ENCODE peak calls at places on chromosomes 5 and 9, in five cellular contexts. L is HFFc6, V is EL, Y is NCI-H2171 treated with DMSO at 0.1 percent for 48 hours, G is progenitor cell of endocrine pancreas. R is an unnamed sample.

GRCh38 chr5:44365351-44365750 is 23.9 kb downstream of the FGF10 start:
- DNase-seq in G (no peak), L (no peak), V (no peak), Y (no peak), R (no peak)

GRCh38 chr5:103904651-103905050 is 342.1 kb upstream of the NUDT12 start:
- DNase-seq in Y (no peak), G (no peak), L (no peak), V (no peak), R (no peak)

GRCh38 chr9:591292-591691 is 250.2 kb upstream of the DMRT1 start:
- DNase-seq in L (no peak), G (no peak), Y (no peak), V (no peak), R (no peak)

GRCh38 chr5:122999947-123000563 is 36.5 kb downstream of the PPIC start:
- DNase-seq in L (no peak), Y (no peak), G (no peak), V (peak; percentile 55), R (peak; percentile 13)

GRCh38 chr9:126935630-126936029 is 21.0 kb downstream of the RALGPS1 start:
- DNase-seq in G (no peak), Y (no peak), V (no peak), L (peak; percentile 44), R (no peak)

GRCh38 chr5:135596788-135597187 is 18.0 kb upstream of the CXCL14 start:
- DNase-seq in L (no peak), V (no peak), G (no peak), Y (no peak), R (no peak)

GRCh38 chr5:173963107-173963506 is 25.9 kb upstream of the C5orf47 start:
- DNase-seq in V (peak; percentile 69), L (peak; percentile 82), Y (no peak), G (no peak), R (no peak)

GRCh38 chr9:33852216-33852826 is 35.4 kb downstream of the UBE2R2 start:
- DNase-seq in V (peak; percentile 42), Y (peak; percentile 3), G (no peak), L (peak; percentile 52), R (no peak)

GRCh38 chr5:108148715-108149139 is 233.2 kb downstream of the FBXL17 start:
- DNase-seq in Y (peak; percentile 8), V (peak; percentile 18), G (no peak), L (peak; percentile 19), R (no peak)

GRCh38 chr5:115627295-115627825 is 1.5 kb upstream of the TMED7 start:
- DNase-seq in L (no peak), G (no peak), V (no peak), Y (no peak), R (no peak)

GRCh38 chr5:113112435-113112834 is 135.8 kb downstream of the DCP2 start:
- DNase-seq in V (no peak), Y (no peak), G (no peak), L (peak; percentile 15), R (no peak)

GRCh38 chr5:124718376-124718775 is 28.1 kb downstream of the ZNF608 start:
- DNase-seq in Y (peak; percentile 70), G (no peak), V (no peak), L (no peak), R (no peak)

GRCh38 chr9:89311346-89312153 is 555 bp downstream of the CKS2 start:
- DNase-seq in L (no peak), G (peak; percentile 37), V (no peak), Y (no peak), R (no peak)

GRCh38 chr5:174765540-174765939 is 41.2 kb downstream of the MSX2 start:
- DNase-seq in Y (no peak), G (no peak), V (no peak), L (no peak), R (no peak)

GRCh38 chr9:129252937-129253819 is 75.1 kb upstream of the IER5L start:
- DNase-seq in V (no peak), Y (no peak), G (no peak), L (no peak), R (no peak)

GRCh38 chr9:114281421-114282103 is 41.3 kb upstream of the ORM1 start:
- DNase-seq in L (peak; percentile 72), Y (peak; percentile 79), V (no peak), G (no peak), R (no peak)

GRCh38 chr9:106019017-106019692 is 324.8 kb downstream of the TMEM38B start:
- DNase-seq in L (no peak), Y (peak; percentile 32), V (no peak), G (no peak), R (no peak)

GRCh38 chr9:83270116-83270515 is 207.2 kb upstream of the RASEF start:
- DNase-seq in Y (no peak), L (no peak), G (no peak), V (no peak), R (no peak)

GRCh38 chr5:80860934-80861613 is 99.1 kb upstream of the RASGRF2 start:
- DNase-seq in G (no peak), Y (no peak), V (peak; percentile 21), L (peak; percentile 43), R (no peak)

R was measured in activated T-helper 2 cell treated with anti-CD3 and anti-CD28 coated beads, Interferon-gamma antibody, Interleukin-2, Interleukin-4, amounts not matched to agents 10 μg/mL and 5 μg/mL and 100 μg/mL, durations not matched to agents 14 hours and 24 hours and 36 hours.